ENCODE peak calls at places on chromosomes 11 and 22, in eight cellular contexts. Z is CD8-positive, alpha-beta memory T cell; H is mucosa of gallbladder; E is stimulated activated CD4-positive, alpha-beta T cell treated with anti-CD3 and anti-CD28 coated beads, Interleukin-15, amount 100 ng/mL, for 1 hour; G is RWPE1; U is activated T-helper 1 cell treated with Interleukin-2 at 50 U/mL for 16 hours; L is fibroblast of lung; M is NCI-H345. T is an unnamed sample.

GRCh38 chr22:27975381-27976013 is 56.4 kb upstream of the PITPNB start:
- DNase-seq in Z (no peak), H (no peak), E (no peak), G (no peak), U (no peak), L (no peak), M (no peak), T (no peak)

GRCh38 chr22:25892678-25893077 is 150.7 kb downstream of the MYO18B start:
- DNase-seq in Z (no peak), H (no peak), E (no peak), G (no peak), U (no peak), L (no peak), M (peak; percentile 19), T (no peak)

GRCh38 chr11:72229925-72230763 is 5.6 kb downstream of the INPPL1 start:
- DNase-seq in Z (no peak), H (no peak), E (no peak), G (no peak), U (no peak), L (no peak), M (no peak), T (no peak)

GRCh38 chr11:44760917-44761545 is 34.3 kb downstream of the TSPAN18 start:
- DNase-seq in Z (no peak), H (peak; percentile 71), E (no peak), G (peak; percentile 70), U (no peak), L (peak; percentile 83), M (no peak), T (no peak)

GRCh38 chr11:120331301-120331966 is 4.8 kb upstream of the ARHGEF12 start:
- DNase-seq in Z (no peak), H (no peak), E (no peak), G (peak; percentile 84), U (no peak), L (peak; percentile 95), M (no peak), T (peak; percentile 97)

GRCh38 chr11:61111786-61112517 is 9.7 kb downstream of the CD5 start:
- DNase-seq in Z (peak; percentile 58), H (no peak), E (no peak), G (no peak), U (peak; percentile 43), L (no peak), M (no peak), T (no peak)

GRCh38 chr11:29527391-29527936 is 489.4 kb downstream of the KCNA4 start:
- DNase-seq in Z (no peak), H (peak; percentile 31), E (no peak), G (peak; percentile 49), U (no peak), L (peak; percentile 22), M (no peak), T (peak; percentile 67)

GRCh38 chr11:68646832-68647231 is 37.5 kb upstream of the GAL start:
- DNase-seq in Z (no peak), H (no peak), E (no peak), G (no peak), U (no peak), L (no peak), M (no peak), T (no peak)

GRCh38 chr11:1925373-1926155 is 6.1 kb downstream of the TNNT3 start:
- DNase-seq in Z (no peak), H (no peak), E (no peak), G (no peak), U (no peak), L (no peak), M (no peak), T (no peak)

T was measured in PC-9.